ENCODE peak calls at places on chromosomes 2 and 18, in five cellular contexts. M is fibroblast of lung, E is AG09319, U is astrocyte of the spinal cord, Y is neural crest cell. X is an unnamed sample.

GRCh38 chr2:239178954-239179353 is 221.9 kb downstream of the HDAC4 start:
- DNase-seq in M (no peak), Y (no peak), U (no peak), E (no peak), X (no peak)

GRCh38 chr2:113915067-113915819 is 25.4 kb downstream of the ACTR3 start:
- DNase-seq in M (no peak), U (no peak), Y (no peak), E (no peak), X (no peak)

GRCh38 chr2:26241928-26242436 is 2.5 kb downstream of the HADHA start:
- DNase-seq in Y (no peak), U (no peak), E (no peak), M (no peak), X (no peak)

GRCh38 chr2:26086155-26086634 is 52.3 kb downstream of the RAB10 start:
- DNase-seq in U (peak; percentile 94), E (no peak), M (peak; percentile 68), Y (no peak), X (no peak)

GRCh38 chr2:43251171-43251731 is 24.8 kb upstream of the ZFP36L2 start:
- DNase-seq in U (peak; percentile 82), Y (no peak), E (peak; percentile 51), M (peak; percentile 83), X (no peak)

GRCh38 chr2:96527990-96528679 is 8.4 kb upstream of the ARID5A start:
- DNase-seq in M (peak; percentile 44), U (no peak), Y (no peak), E (no peak), X (peak; percentile 63)

GRCh38 chr2:11532434-11533055 is 1.3 kb upstream of the GREB1 start:
- DNase-seq in M (peak; percentile 48), U (no peak), Y (no peak), E (no peak), X (peak; percentile 82)

GRCh38 chr2:179377296-179377695 is 112.7 kb upstream of the SESTD1 start:
- DNase-seq in M (peak; percentile 19), E (no peak), U (peak; percentile 36), Y (no peak), X (no peak)

GRCh38 chr2:164920430-164920829 is 34.9 kb downstream of the SLC38A11 start:
- DNase-seq in M (peak; percentile 83), E (peak; percentile 48), Y (no peak), U (peak; percentile 86), X (no peak)

GRCh38 chr2:229887441-229887840 is 34.4 kb downstream of the TRIP12 start:
- DNase-seq in M (no peak), E (no peak), U (no peak), Y (no peak), X (no peak)

GRCh38 chr2:62263076-62263475 is 67.2 kb downstream of the B3GNT2 start:
- DNase-seq in M (no peak), E (no peak), Y (no peak), U (no peak), X (no peak)

GRCh38 chr18:12234451-12235190 is 19.5 kb upstream of the CIDEA start:
- DNase-seq in U (no peak), Y (no peak), E (no peak), M (no peak), X (no peak)

GRCh38 chr2:108199726-108200125 is 40.0 kb upstream of the SULT1C3 start:
- DNase-seq in E (no peak), U (no peak), Y (no peak), M (no peak), X (no peak)

GRCh38 chr18:60554961-60555360 is 182.4 kb upstream of the MC4R start:
- DNase-seq in E (no peak), Y (no peak), U (no peak), M (no peak), X (no peak)

GRCh38 chr2:237927135-237927534 is 39.7 kb upstream of the UBE2F start:
- DNase-seq in Y (no peak), E (no peak), U (no peak), M (no peak), X (no peak)

GRCh38 chr18:42053188-42053781 is 98.3 kb downstream of the PIK3C3 start:
- DNase-seq in Y (peak; percentile 75), U (peak; percentile 57), E (no peak), M (peak; percentile 70), X (peak; percentile 60)

GRCh38 chr2:240963376-240964220 is 34.8 kb upstream of the SNED1 start:
- DNase-seq in Y (no peak), E (no peak), U (no peak), M (no peak), X (peak; percentile 12)

GRCh38 chr2:238308177-238308576 is 12.1 kb upstream of the TRAF3IP1 start:
- DNase-seq in M (no peak), U (no peak), E (no peak), Y (no peak), X (no peak)

GRCh38 chr2:22701761-22702160 is 683.2 kb upstream of the KLHL29 start:
- DNase-seq in Y (no peak), E (no peak), U (no peak), M (no peak), X (no peak)

GRCh38 chr18:50649821-50650220 is 89.9 kb downstream of the MAPK4 start:
- DNase-seq in M (no peak), Y (no peak), E (no peak), U (peak; percentile 18), X (peak; percentile 82)

GRCh38 chr2:241802421-241802749 is 6.6 kb upstream of the NEU4 start:
- DNase-seq in E (no peak), M (no peak), Y (no peak), U (no peak), X (no peak)

GRCh38 chr18:42576141-42576540 is 539.3 kb downstream of the RIT2 start:
- DNase-seq in E (no peak), U (no peak), M (no peak), Y (no peak), X (no peak)

GRCh38 chr18:48921305-48922202 is 29.2 kb downstream of the SMAD7 start:
- DNase-seq in E (no peak), M (no peak), Y (no peak), U (no peak), X (no peak)

GRCh38 chr2:99448556-99448955 is 41.3 kb downstream of the REV1 start:
- DNase-seq in U (peak; percentile 58), M (no peak), E (no peak), Y (no peak), X (no peak)

GRCh38 chr2:238968616-238969394 is 120.9 kb downstream of the TWIST2 start:
- DNase-seq in U (no peak), Y (no peak), E (no peak), M (no peak), X (no peak)

GRCh38 chr2:144449028-144449406 is 70.9 kb downstream of the ZEB2 start:
- DNase-seq in Y (no peak), E (no peak), M (no peak), U (no peak), X (peak; percentile 50)

GRCh38 chr2:218323526-218324472 is 31.5 kb upstream of the TMBIM1 start:
- DNase-seq in M (peak; percentile 37), E (no peak), U (peak; percentile 15), Y (peak; percentile 15), X (peak; percentile 61)

GRCh38 chr2:232522014-232522854 is 2.0 kb downstream of the PRSS56 start:
- DNase-seq in U (no peak), M (no peak), E (no peak), Y (peak; percentile 74), X (peak; percentile 74)

GRCh38 chr2:169495310-169495928 is 14.1 kb upstream of the KLHL41 start:
- DNase-seq in M (no peak), Y (no peak), U (no peak), E (no peak), X (no peak)

DNA sequence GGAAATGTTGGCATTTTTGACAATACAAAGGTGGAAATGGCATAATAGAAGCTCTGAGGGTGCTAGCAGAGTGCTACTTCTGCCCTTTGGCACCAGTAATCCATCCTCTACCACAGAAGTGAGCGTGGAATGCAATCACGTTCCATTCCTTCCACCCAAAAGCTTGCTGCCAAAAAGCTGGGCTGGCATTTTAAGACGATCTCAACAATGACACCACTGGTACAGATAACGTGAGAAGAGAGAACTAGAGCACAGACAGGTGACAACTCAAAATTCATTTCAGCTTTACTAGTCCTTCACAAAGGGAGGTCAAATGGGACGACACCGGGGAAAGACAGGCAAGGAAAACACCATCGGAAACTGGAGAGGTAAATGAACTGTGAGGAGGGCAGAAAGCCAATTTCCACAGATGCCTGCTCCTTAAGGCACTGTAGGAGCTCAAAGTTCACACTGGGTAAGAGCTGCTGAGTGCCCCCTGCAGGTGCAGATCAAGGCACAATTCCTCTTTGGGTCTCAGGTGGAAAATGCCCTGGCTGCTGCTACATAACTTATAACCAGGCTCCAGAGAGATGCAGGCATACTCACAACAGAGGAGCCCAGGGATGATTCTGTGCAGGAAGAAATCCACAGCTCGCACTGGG is 50.7 kb upstream of the RNU4ATAC start:
- DNase-seq in Y (no peak), E (no peak), U (peak; percentile 46), M (peak; percentile 46), X (no peak)
- TF ChIP-seq CTCF in Y (no peak), E (peak; percentile 10), U (no peak), M (no peak), X (no peak)

GRCh38 chr2:235672720-235673119 is 178.9 kb downstream of the AGAP1 start:
- DNase-seq in M (peak; percentile 30), E (no peak), U (no peak), Y (no peak), X (no peak)

GRCh38 chr2:235668782-235669181 is 174.9 kb downstream of the AGAP1 start:
- DNase-seq in E (no peak), M (no peak), Y (no peak), U (no peak), X (no peak)

GRCh38 chr2:235669983-235670962 is 176.4 kb downstream of the AGAP1 start:
- DNase-seq in M (peak; percentile 82), U (peak; percentile 66), Y (peak; percentile 51), E (peak; percentile 39), X (peak; percentile 79)

GRCh38 chr2:235669269-235669831 is 175.5 kb downstream of the AGAP1 start:
- DNase-seq in E (no peak), U (peak; percentile 65), Y (peak; percentile 61), M (peak; percentile 68), X (peak; percentile 64)

DNA sequence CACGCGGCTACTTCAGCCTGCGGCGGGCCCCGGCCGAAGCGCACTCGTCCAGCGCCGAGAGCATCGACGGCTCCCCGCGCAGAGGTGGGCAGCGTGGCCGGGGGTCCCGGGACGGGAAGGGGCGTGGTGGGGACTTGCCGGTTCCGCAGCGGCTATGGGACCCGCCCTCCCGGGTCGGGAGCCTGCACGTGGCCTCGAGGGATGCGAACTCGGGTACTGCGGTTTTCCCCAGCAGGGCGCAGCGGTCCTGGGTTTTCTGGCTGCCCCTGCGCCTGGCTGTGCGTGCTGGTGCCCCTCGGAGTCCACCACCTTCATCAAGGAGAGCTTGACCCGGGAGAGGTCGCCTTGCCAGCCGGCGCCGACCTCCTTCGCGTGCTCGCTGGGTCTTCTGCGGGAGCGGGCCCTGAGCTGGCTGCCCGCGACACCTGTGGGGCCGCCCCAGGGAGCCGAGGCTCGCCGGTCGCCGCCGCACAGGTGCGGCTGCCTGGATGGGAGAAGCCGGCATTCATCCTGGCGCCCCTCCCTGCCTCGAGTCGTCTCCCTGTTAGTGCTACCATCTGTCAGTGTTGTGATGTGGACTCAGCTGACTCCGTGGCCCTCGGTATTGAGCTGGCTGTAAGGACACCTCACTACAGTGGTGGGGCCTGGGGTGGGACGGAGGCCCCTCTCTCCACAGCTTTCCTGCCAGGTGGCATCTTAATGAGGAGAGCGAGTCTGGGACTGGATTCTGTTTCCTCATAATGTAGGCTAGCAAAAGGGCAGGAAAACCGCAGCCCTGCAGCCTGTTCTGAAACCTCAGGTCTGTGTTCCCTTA is 177.3 kb downstream of the AGAP1 start:
- DNase-seq in Y (no peak), M (no peak), E (no peak), U (no peak), X (no peak)
- TF ChIP-seq CTCF in Y (no peak), M (no peak), E (no peak), U (no peak), X (no peak)

GRCh38 chr2:203815541-203815898 is 52.1 kb upstream of the CTLA4 start:
- DNase-seq in U (no peak), Y (no peak), M (no peak), E (no peak), X (no peak)
- TF ChIP-seq CTCF in U (no peak), Y (no peak), M (no peak), E (no peak), X (no peak)

GRCh38 chr2:52144588-52144987 is 1112.7 kb upstream of the NRXN1 start:
- DNase-seq in U (no peak), M (no peak), E (no peak), Y (no peak), X (no peak)
- TF ChIP-seq CTCF in U (peak; percentile 3), M (no peak), E (no peak), Y (no peak), X (no peak)